ENCODE peak calls at places on chromosomes 12 and 14, in six cellular contexts. One of them, this sample, is unnamed. For H3K27me3, the result is how much of the 10 kb centered on the place peaks cover.

GRCh38 chr12:54294914-54295566 is 5.8 kb downstream of the NFE2 start:
- DNase-seq in K562: no peak
- DNase-seq in IMR-90: no peak
- DNase-seq in GM23338: no peak
- DNase-seq in HCT116: no peak
- DNase-seq in endothelial cell of umbilical vein: no peak
- DNase-seq in this sample: no peak

GRCh38 chr14:98945611-98946570 is 326.1 kb downstream of the BCL11B start:
- DNase-seq in K562: no peak
- DNase-seq in IMR-90: no peak
- DNase-seq in GM23338: no peak
- DNase-seq in HCT116: no peak
- DNase-seq in endothelial cell of umbilical vein: no peak
- DNase-seq in this sample: no peak

GRCh38 chr14:97838986-97839385 is 1041.8 kb downstream of the VRK1 start:
- DNase-seq in K562: no peak
- DNase-seq in IMR-90: no peak
- DNase-seq in GM23338: no peak
- DNase-seq in HCT116: no peak
- DNase-seq in endothelial cell of umbilical vein: no peak
- DNase-seq in this sample: no peak

GRCh38 chr14:34721129-34721528 is 6.7 kb upstream of the CFL2 start:
- DNase-seq in K562: no peak
- DNase-seq in IMR-90: no peak
- DNase-seq in GM23338: no peak
- DNase-seq in HCT116: no peak
- DNase-seq in endothelial cell of umbilical vein: no peak
- DNase-seq in this sample: no peak

GRCh38 chr12:119990382-119990874 is 1.4 kb downstream of the BICDL1 start:
- DNase-seq in K562: no peak
- DNase-seq in IMR-90: no peak
- DNase-seq in GM23338: peak
- DNase-seq in HCT116: no peak
- DNase-seq in endothelial cell of umbilical vein: no peak
- DNase-seq in this sample: no peak

GRCh38 chr14:66177935-66178334 is 308.2 kb upstream of the CCDC196 start:
- DNase-seq in K562: no peak
- DNase-seq in IMR-90: no peak
- DNase-seq in GM23338: no peak
- DNase-seq in HCT116: no peak
- DNase-seq in endothelial cell of umbilical vein: no peak
- DNase-seq in this sample: no peak

GRCh38 chr12:102427542-102427923 is 52.8 kb downstream of the IGF1 start:
- DNase-seq in K562: peak
- DNase-seq in IMR-90: no peak
- DNase-seq in GM23338: no peak
- DNase-seq in HCT116: no peak
- DNase-seq in endothelial cell of umbilical vein: no peak
- DNase-seq in this sample: no peak

GRCh38 chr14:99254391-99255009 is 17.5 kb downstream of the BCL11B start:
- DNase-seq in K562: no peak
- DNase-seq in IMR-90: no peak
- DNase-seq in GM23338: no peak
- DNase-seq in HCT116: no peak
- DNase-seq in endothelial cell of umbilical vein: no peak
- DNase-seq in this sample: no peak

GRCh38 chr14:94473666-94474410 is 2.2 kb downstream of the SERPINA9 start:
- DNase-seq in K562: no peak
- DNase-seq in IMR-90: no peak
- DNase-seq in GM23338: no peak
- DNase-seq in HCT116: no peak
- DNase-seq in endothelial cell of umbilical vein: no peak
- DNase-seq in this sample: no peak

GRCh38 chr12:52023182-52023975 is 16.6 kb downstream of the TAMALIN start:
- DNase-seq in K562: peak
- DNase-seq in IMR-90: peak
- DNase-seq in GM23338: peak
- DNase-seq in HCT116: peak
- DNase-seq in endothelial cell of umbilical vein: peak
- DNase-seq in this sample: peak

GRCh38 chr12:89389755-89390661 is 37.7 kb upstream of the DUSP6 start:
- DNase-seq in K562: no peak
- DNase-seq in IMR-90: peak
- DNase-seq in GM23338: no peak
- DNase-seq in HCT116: no peak
- DNase-seq in endothelial cell of umbilical vein: peak
- DNase-seq in this sample: peak

GRCh38 chr12:52524241-52524897 is 4.2 kb upstream of the KRT5 start:
- DNase-seq in K562: no peak
- DNase-seq in IMR-90: no peak
- DNase-seq in GM23338: no peak
- DNase-seq in HCT116: no peak
- DNase-seq in endothelial cell of umbilical vein: no peak
- DNase-seq in this sample: no peak

GRCh38 chr12:104694161-104694560 is 237.4 kb downstream of the CHST11 start:
- DNase-seq in K562: no peak
- DNase-seq in IMR-90: no peak
- DNase-seq in GM23338: no peak
- DNase-seq in HCT116: no peak
- DNase-seq in endothelial cell of umbilical vein: peak
- DNase-seq in this sample: peak

GRCh38 chr14:22488522-22489246 is 100.3 kb downstream of the DAD1 start:
- DNase-seq in K562: no peak
- DNase-seq in IMR-90: no peak
- DNase-seq in GM23338: no peak
- DNase-seq in HCT116: no peak
- DNase-seq in endothelial cell of umbilical vein: no peak
- DNase-seq in this sample: no peak

GRCh38 chr12:129363041-129363440 is 509.8 kb downstream of the GLT1D1 start:
- DNase-seq in K562: no peak
- DNase-seq in IMR-90: no peak
- DNase-seq in GM23338: no peak
- DNase-seq in HCT116: no peak
- DNase-seq in endothelial cell of umbilical vein: no peak
- DNase-seq in this sample: no peak

GRCh38 chr12:105317942-105318614 is 12.4 kb upstream of the C12orf75 start:
- DNase-seq in K562: no peak
- DNase-seq in IMR-90: no peak
- DNase-seq in GM23338: no peak
- DNase-seq in HCT116: no peak
- DNase-seq in endothelial cell of umbilical vein: no peak
- DNase-seq in this sample: peak

GRCh38 chr12:68776976-68777610 is 30.9 kb upstream of the MDM2 start:
- DNase-seq in K562: no peak
- DNase-seq in IMR-90: no peak
- DNase-seq in GM23338: no peak
- DNase-seq in HCT116: no peak
- DNase-seq in endothelial cell of umbilical vein: no peak
- DNase-seq in this sample: no peak

GRCh38 chr12:52523825-52524224 is 3.6 kb upstream of the KRT5 start:
- DNase-seq in K562: no peak
- DNase-seq in IMR-90: no peak
- DNase-seq in GM23338: no peak
- DNase-seq in HCT116: no peak
- DNase-seq in endothelial cell of umbilical vein: no peak
- DNase-seq in this sample: no peak

GRCh38 chr12:107515446-107515958 is 170.1 kb upstream of the PWP1 start:
- DNase-seq in K562: no peak
- DNase-seq in IMR-90: peak
- DNase-seq in GM23338: peak
- DNase-seq in HCT116: peak
- DNase-seq in endothelial cell of umbilical vein: peak
- DNase-seq in this sample: peak

GRCh38 chr12:98402081-98402480 is 113.3 kb upstream of the TMPO start:
- DNase-seq in K562: no peak
- DNase-seq in IMR-90: peak
- DNase-seq in GM23338: no peak
- DNase-seq in HCT116: peak
- DNase-seq in endothelial cell of umbilical vein: no peak
- DNase-seq in this sample: peak

GRCh38 chr14:33589334-33589733 is 361.5 kb downstream of the EGLN3 start:
- DNase-seq in K562: no peak
- DNase-seq in IMR-90: peak
- DNase-seq in GM23338: no peak
- DNase-seq in HCT116: no peak
- DNase-seq in endothelial cell of umbilical vein: no peak
- DNase-seq in this sample: peak

GRCh38 chr12:96989916-96990315 is 82.9 kb downstream of the NEDD1 start:
- DNase-seq in K562: peak
- DNase-seq in IMR-90: no peak
- DNase-seq in GM23338: peak
- DNase-seq in HCT116: peak
- DNase-seq in endothelial cell of umbilical vein: peak
- DNase-seq in this sample: peak

GRCh38 chr14:105152794-105153241 is 15.8 kb downstream of the JAG2 start:
- DNase-seq in K562: no peak
- DNase-seq in IMR-90: no peak
- DNase-seq in GM23338: no peak
- DNase-seq in HCT116: no peak
- DNase-seq in endothelial cell of umbilical vein: no peak
- DNase-seq in this sample: no peak

GRCh38 chr12:24044973-24045703 is 95.7 kb upstream of the SOX5 start:
- DNase-seq in K562: no peak
- DNase-seq in IMR-90: no peak
- DNase-seq in GM23338: no peak
- DNase-seq in HCT116: no peak
- DNase-seq in endothelial cell of umbilical vein: no peak
- DNase-seq in this sample: no peak
- H2AFZ ChIP-seq in K562: peak
- H2AFZ ChIP-seq in IMR-90: no peak
- H2AFZ ChIP-seq in GM23338: no peak
- H2AFZ ChIP-seq in HCT116: no peak
- H2AFZ ChIP-seq in endothelial cell of umbilical vein: no peak
- H2AFZ ChIP-seq in this sample: no peak

DNA sequence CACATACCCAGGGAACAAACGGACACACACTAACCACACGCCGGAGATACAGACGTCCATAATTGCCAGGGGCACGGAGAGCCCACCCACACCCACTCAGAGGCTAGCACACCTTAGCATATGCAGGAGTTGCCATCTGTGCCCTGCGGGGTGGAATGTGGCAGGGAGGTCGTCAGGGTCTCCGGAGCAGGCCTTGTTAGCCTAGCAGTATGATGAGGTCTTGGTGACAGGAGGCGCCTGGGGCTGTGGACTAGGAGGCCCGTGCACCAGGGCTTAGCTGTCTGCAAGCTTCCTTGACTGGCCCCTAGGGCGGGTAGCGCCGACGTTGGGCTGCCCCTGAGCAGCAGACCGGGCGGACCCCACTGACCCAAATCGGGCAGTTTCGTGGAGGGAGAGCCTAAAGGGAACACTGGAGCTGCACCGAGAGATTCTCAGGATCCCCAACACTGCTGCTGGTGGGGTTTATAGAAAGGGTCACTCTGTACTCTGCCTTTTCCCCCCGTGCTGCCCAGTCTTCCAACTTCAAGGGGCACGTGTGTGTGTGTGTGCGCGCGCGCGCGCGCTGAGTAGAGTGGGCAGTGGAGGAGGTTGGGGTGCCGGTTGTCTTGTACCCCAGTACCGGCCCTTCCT is 9.9 kb downstream of the STAC3 start:
- DNase-seq in K562: no peak
- DNase-seq in IMR-90: no peak
- DNase-seq in GM23338: peak
- DNase-seq in HCT116: no peak
- DNase-seq in endothelial cell of umbilical vein: no peak
- DNase-seq in this sample: no peak
- H3K27me3 ChIP-seq in K562: under half
- H3K27me3 ChIP-seq in IMR-90: under half
- H3K27me3 ChIP-seq in GM23338: half or more
- H3K27me3 ChIP-seq in HCT116: under half
- H3K27me3 ChIP-seq in endothelial cell of umbilical vein: half or more
- H3K27me3 ChIP-seq in this sample: under half

GRCh38 chr14:77125275-77126073 is 16.1 kb downstream of the ZDHHC22 start:
- DNase-seq in K562: no peak
- DNase-seq in IMR-90: no peak
- DNase-seq in GM23338: peak
- DNase-seq in HCT116: no peak
- DNase-seq in endothelial cell of umbilical vein: no peak
- DNase-seq in this sample: no peak

GRCh38 chr14:77126074-77126325 is 15.6 kb downstream of the ZDHHC22 start:
- DNase-seq in K562: no peak
- DNase-seq in IMR-90: no peak
- DNase-seq in GM23338: no peak
- DNase-seq in HCT116: no peak
- DNase-seq in endothelial cell of umbilical vein: no peak
- DNase-seq in this sample: no peak

GRCh38 chr14:77126461-77126990 is 15.1 kb downstream of the ZDHHC22 start:
- DNase-seq in K562: no peak
- DNase-seq in IMR-90: no peak
- DNase-seq in GM23338: no peak
- DNase-seq in HCT116: no peak
- DNase-seq in endothelial cell of umbilical vein: no peak
- DNase-seq in this sample: no peak

GRCh38 chr14:77123381-77124344 is 17.9 kb downstream of the ZDHHC22 start:
- DNase-seq in K562: peak
- DNase-seq in IMR-90: no peak
- DNase-seq in GM23338: no peak
- DNase-seq in HCT116: peak
- DNase-seq in endothelial cell of umbilical vein: no peak
- DNase-seq in this sample: no peak

DNA sequence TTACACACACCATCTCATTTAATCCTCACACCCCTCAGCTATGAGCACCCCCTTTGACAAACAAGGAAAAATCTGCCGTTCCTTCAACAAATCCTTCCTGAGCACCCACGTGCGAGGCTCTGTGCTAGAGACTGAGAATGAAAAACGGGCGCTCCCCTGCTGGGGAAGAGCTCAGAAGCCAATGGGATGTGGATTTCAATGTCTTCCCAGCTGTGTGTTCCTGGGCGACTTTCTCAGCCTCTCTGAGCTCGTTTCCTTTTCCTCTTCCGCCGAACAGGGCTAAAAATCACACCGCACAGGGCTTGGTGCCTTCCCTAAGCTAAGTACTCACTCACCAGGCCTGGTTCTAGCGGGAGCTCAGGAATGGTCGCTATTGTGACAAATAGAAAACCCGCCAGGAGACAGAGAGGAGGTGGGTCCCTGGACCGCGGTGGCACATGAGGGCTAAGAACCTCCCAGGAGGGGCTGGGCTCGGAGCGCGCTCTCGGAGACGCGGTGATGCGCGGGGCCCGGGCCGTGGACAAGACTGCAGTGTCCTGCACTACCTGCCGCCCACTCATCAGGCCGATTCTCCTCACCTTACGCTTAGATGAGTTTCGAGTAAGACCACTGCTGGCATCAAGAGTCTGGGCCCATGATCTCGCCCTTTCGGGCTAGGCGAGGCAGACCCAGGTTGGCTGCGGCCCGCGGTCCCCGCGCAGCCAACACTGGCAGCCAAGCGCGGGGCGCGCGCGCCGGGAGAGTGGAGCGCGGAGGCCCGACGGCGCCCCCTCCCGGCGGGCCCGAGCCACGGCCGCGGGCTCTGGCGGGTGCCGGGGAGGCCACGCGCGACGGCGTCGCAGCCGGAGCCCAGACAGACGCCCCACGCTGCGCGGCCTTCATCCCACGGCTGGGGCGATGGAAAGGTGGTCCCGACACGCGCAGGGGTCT is 17.0 kb downstream of the ZDHHC22 start:
- DNase-seq in K562: peak
- DNase-seq in IMR-90: peak
- DNase-seq in GM23338: peak
- DNase-seq in HCT116: no peak
- DNase-seq in endothelial cell of umbilical vein: peak
- DNase-seq in this sample: no peak
- TF ChIP-seq CTCF in K562: peak
- TF ChIP-seq CTCF in IMR-90: peak
- TF ChIP-seq CTCF in GM23338: peak
- TF ChIP-seq CTCF in HCT116: no peak
- TF ChIP-seq CTCF in endothelial cell of umbilical vein: peak
- TF ChIP-seq CTCF in this sample: peak

GRCh38 chr12:19757317-19757877 is 318.1 kb downstream of the AEBP2 start:
- DNase-seq in K562: no peak
- DNase-seq in IMR-90: peak
- DNase-seq in GM23338: peak
- DNase-seq in HCT116: peak
- DNase-seq in endothelial cell of umbilical vein: peak
- DNase-seq in this sample: peak
- H2AFZ ChIP-seq in K562: no peak
- H2AFZ ChIP-seq in IMR-90: no peak
- H2AFZ ChIP-seq in GM23338: no peak
- H2AFZ ChIP-seq in HCT116: peak
- H2AFZ ChIP-seq in endothelial cell of umbilical vein: peak
- H2AFZ ChIP-seq in this sample: peak